ENCODE peak calls at places on chromosome 6, in eight cellular contexts. One of them, this sample, is unnamed.

GRCh38 chr6:136593748-136594490 is 43.7 kb upstream of the MAP7 start:
- DNase-seq in uterus: no peak
- DNase-seq in heart left ventricle: no peak
- DNase-seq in pancreas: no peak
- DNase-seq in HCT116: peak; percentile 16
- DNase-seq in NT2/D1: no peak
- DNase-seq in transverse colon: peak; percentile 17
- DNase-seq in lower lobe of right lung: no peak
- DNase-seq in this sample: no peak

GRCh38 chr6:1594495-1595200 is 15.1 kb upstream of the FOXC1 start:
- DNase-seq in NT2/D1: no peak
- DNase-seq in lower lobe of right lung: no peak
- DNase-seq in HCT116: no peak
- DNase-seq in uterus: no peak
- DNase-seq in transverse colon: no peak
- DNase-seq in heart left ventricle: no peak
- DNase-seq in pancreas: no peak
- DNase-seq in this sample: peak; percentile 70

GRCh38 chr6:35553309-35553708 is 40.6 kb upstream of the TULP1 start:
- DNase-seq in HCT116: no peak
- DNase-seq in uterus: no peak
- DNase-seq in NT2/D1: no peak
- DNase-seq in pancreas: no peak
- DNase-seq in heart left ventricle: no peak
- DNase-seq in transverse colon: no peak
- DNase-seq in lower lobe of right lung: no peak
- DNase-seq in this sample: peak; percentile 39

GRCh38 chr6:10425973-10426780 is 11.3 kb upstream of the TFAP2A start:
- DNase-seq in transverse colon: peak; percentile 38
- DNase-seq in heart left ventricle: peak; percentile 59
- DNase-seq in pancreas: peak; percentile 74
- DNase-seq in HCT116: no peak
- DNase-seq in lower lobe of right lung: peak; percentile 60
- DNase-seq in uterus: no peak
- DNase-seq in NT2/D1: no peak
- DNase-seq in this sample: no peak

GRCh38 chr6:127868338-127868737 is 32.5 kb downstream of the THEMIS start:
- DNase-seq in pancreas: no peak
- DNase-seq in HCT116: no peak
- DNase-seq in heart left ventricle: no peak
- DNase-seq in NT2/D1: no peak
- DNase-seq in uterus: no peak
- DNase-seq in lower lobe of right lung: no peak
- DNase-seq in transverse colon: no peak
- DNase-seq in this sample: no peak

GRCh38 chr6:107712523-107713213 is 111.4 kb downstream of the SCML4 start:
- DNase-seq in HCT116: no peak
- DNase-seq in transverse colon: no peak
- DNase-seq in uterus: peak; percentile 41
- DNase-seq in NT2/D1: no peak
- DNase-seq in heart left ventricle: no peak
- DNase-seq in lower lobe of right lung: no peak
- DNase-seq in pancreas: no peak
- DNase-seq in this sample: no peak

GRCh38 chr6:138372711-138373463 is 4.8 kb upstream of the SMIM28 start:
- DNase-seq in pancreas: no peak
- DNase-seq in NT2/D1: no peak
- DNase-seq in heart left ventricle: no peak
- DNase-seq in HCT116: no peak
- DNase-seq in lower lobe of right lung: no peak
- DNase-seq in transverse colon: no peak
- DNase-seq in uterus: no peak
- DNase-seq in this sample: no peak

GRCh38 chr6:37971263-37971662 is 151.7 kb downstream of the ZFAND3 start:
- DNase-seq in transverse colon: no peak
- DNase-seq in NT2/D1: no peak
- DNase-seq in uterus: no peak
- DNase-seq in pancreas: no peak
- DNase-seq in heart left ventricle: no peak
- DNase-seq in lower lobe of right lung: no peak
- DNase-seq in HCT116: no peak
- DNase-seq in this sample: no peak

GRCh38 chr6:82441047-82441770 is 77.6 kb downstream of the TPBG start:
- DNase-seq in transverse colon: no peak
- DNase-seq in HCT116: no peak
- DNase-seq in pancreas: no peak
- DNase-seq in heart left ventricle: no peak
- DNase-seq in uterus: no peak
- DNase-seq in lower lobe of right lung: no peak
- DNase-seq in NT2/D1: no peak
- DNase-seq in this sample: no peak

GRCh38 chr6:169502445-169502844 is 199.4 kb downstream of the WDR27 start:
- DNase-seq in pancreas: no peak
- DNase-seq in lower lobe of right lung: no peak
- DNase-seq in transverse colon: no peak
- DNase-seq in heart left ventricle: no peak
- DNase-seq in uterus: no peak
- DNase-seq in NT2/D1: no peak
- DNase-seq in HCT116: no peak
- DNase-seq in this sample: no peak

GRCh38 chr6:132333639-132334516 is 67.4 kb downstream of the MOXD1 start:
- DNase-seq in HCT116: peak; percentile 68
- DNase-seq in lower lobe of right lung: no peak
- DNase-seq in NT2/D1: peak; percentile 6
- DNase-seq in heart left ventricle: no peak
- DNase-seq in uterus: no peak
- DNase-seq in pancreas: peak; percentile 52
- DNase-seq in transverse colon: peak; percentile 15
- DNase-seq in this sample: no peak

GRCh38 chr6:35745480-35745879 is 8.6 kb downstream of the ARMC12 start:
- DNase-seq in HCT116: no peak
- DNase-seq in NT2/D1: no peak
- DNase-seq in uterus: no peak
- DNase-seq in pancreas: no peak
- DNase-seq in lower lobe of right lung: no peak
- DNase-seq in transverse colon: no peak
- DNase-seq in heart left ventricle: no peak
- DNase-seq in this sample: no peak

GRCh38 chr6:34531580-34532201 is 24.4 kb downstream of the SPDEF start:
- DNase-seq in uterus: peak; percentile 67
- DNase-seq in lower lobe of right lung: no peak
- DNase-seq in heart left ventricle: peak; percentile 74
- DNase-seq in transverse colon: no peak
- DNase-seq in HCT116: peak; percentile 19
- DNase-seq in NT2/D1: no peak
- DNase-seq in pancreas: peak; percentile 55
- DNase-seq in this sample: peak; percentile 84

GRCh38 chr6:107515955-107516354 is 26.0 kb downstream of the SOBP start:
- DNase-seq in uterus: no peak
- DNase-seq in lower lobe of right lung: no peak
- DNase-seq in transverse colon: no peak
- DNase-seq in NT2/D1: no peak
- DNase-seq in heart left ventricle: no peak
- DNase-seq in HCT116: no peak
- DNase-seq in pancreas: no peak
- DNase-seq in this sample: no peak

GRCh38 chr6:156691018-156691417 is 86.2 kb upstream of the ARID1B start:
- DNase-seq in transverse colon: no peak
- DNase-seq in uterus: no peak
- DNase-seq in HCT116: no peak
- DNase-seq in NT2/D1: no peak
- DNase-seq in lower lobe of right lung: no peak
- DNase-seq in pancreas: no peak
- DNase-seq in heart left ventricle: no peak
- DNase-seq in this sample: no peak

GRCh38 chr6:131182991-131183425 is 47.7 kb downstream of the AKAP7 start:
- DNase-seq in heart left ventricle: no peak
- DNase-seq in pancreas: no peak
- DNase-seq in transverse colon: no peak
- DNase-seq in lower lobe of right lung: no peak
- DNase-seq in NT2/D1: peak; percentile 27
- DNase-seq in uterus: no peak
- DNase-seq in HCT116: no peak
- DNase-seq in this sample: no peak

GRCh38 chr6:159761135-159761872 is 541 bp upstream of the ACAT2 start:
- DNase-seq in uterus: peak; percentile 42
- DNase-seq in pancreas: peak; percentile 57
- DNase-seq in NT2/D1: no peak
- DNase-seq in transverse colon: peak; percentile 31
- DNase-seq in heart left ventricle: peak; percentile 71
- DNase-seq in HCT116: no peak
- DNase-seq in lower lobe of right lung: peak; percentile 53
- DNase-seq in this sample: peak; percentile 89

GRCh38 chr6:36967301-36967700 is 12.8 kb downstream of the PI16 start:
- DNase-seq in uterus: no peak
- DNase-seq in transverse colon: no peak
- DNase-seq in pancreas: no peak
- DNase-seq in lower lobe of right lung: no peak
- DNase-seq in HCT116: no peak
- DNase-seq in heart left ventricle: no peak
- DNase-seq in NT2/D1: no peak
- DNase-seq in this sample: peak; percentile 41
- H3K4me1 ChIP-seq in uterus: no peaks in the 10 kb centered on the region
- H3K4me1 ChIP-seq in transverse colon: no peaks in the 10 kb centered on the region
- H3K4me1 ChIP-seq in pancreas: peaks cover 8% of the 10 kb centered on the region
- H3K4me1 ChIP-seq in lower lobe of right lung: peaks cover 17% of the 10 kb centered on the region
- H3K4me1 ChIP-seq in HCT116: peaks cover 3% of the 10 kb centered on the region
- H3K4me1 ChIP-seq in heart left ventricle: peaks cover 75% of the 10 kb centered on the region
- H3K4me1 ChIP-seq in NT2/D1: peaks cover 8% of the 10 kb centered on the region
- H3K4me1 ChIP-seq in this sample: peaks cover 27% of the 10 kb centered on the region

DNA sequence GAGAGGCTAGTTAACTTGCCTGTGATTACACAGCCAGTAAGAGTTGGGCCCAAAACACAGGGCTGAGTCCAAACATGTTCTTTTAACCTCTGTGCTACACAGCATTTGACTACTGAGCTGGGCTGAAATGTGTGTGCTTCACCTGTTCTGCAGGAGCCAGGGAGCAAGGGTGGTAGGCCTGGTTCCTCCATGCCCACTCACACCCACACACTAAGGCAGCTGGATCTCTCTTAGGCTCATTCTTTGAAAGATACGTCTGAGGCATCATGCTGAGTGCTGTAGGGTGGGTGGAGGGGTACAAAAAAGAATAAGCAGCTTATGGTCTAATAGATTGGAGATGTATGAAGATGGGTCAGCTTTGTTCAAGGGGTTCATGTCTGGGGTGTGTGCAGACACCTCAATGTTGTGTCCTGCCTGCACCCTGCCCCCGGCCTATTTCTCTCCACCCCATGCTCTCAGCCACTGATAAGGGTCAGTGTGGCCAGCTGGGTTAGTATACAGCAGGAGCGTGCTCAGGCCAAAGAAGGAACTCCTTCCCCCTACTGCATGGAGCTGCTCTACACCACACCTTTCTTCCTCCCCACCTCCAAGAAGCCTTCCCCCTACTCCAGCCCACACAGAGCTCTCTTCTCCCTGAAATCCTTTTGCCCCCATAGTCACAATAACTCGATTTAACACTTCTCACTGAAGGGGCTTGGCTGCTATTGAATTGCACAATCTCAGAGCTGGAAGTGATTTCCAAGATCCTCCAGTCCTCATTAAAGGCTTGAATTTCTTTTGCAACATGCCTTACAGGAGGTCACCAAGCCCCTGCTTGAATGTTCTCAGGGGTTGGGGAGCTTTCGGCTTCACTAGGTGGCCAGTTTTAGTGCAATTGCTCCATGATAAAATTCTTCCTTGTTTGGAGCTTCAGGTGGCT is 3.4 kb downstream of the PPP2R5D start:
- DNase-seq in NT2/D1: no peak
- DNase-seq in HCT116: no peak
- DNase-seq in heart left ventricle: no peak
- DNase-seq in pancreas: no peak
- DNase-seq in lower lobe of right lung: no peak
- DNase-seq in transverse colon: no peak
- DNase-seq in uterus: no peak
- DNase-seq in this sample: no peak
- H3K4me1 ChIP-seq in NT2/D1: peaks cover 5% of the 10 kb centered on the region
- H3K4me1 ChIP-seq in HCT116: peaks cover 6% of the 10 kb centered on the region
- H3K4me1 ChIP-seq in heart left ventricle: peaks cover 48% of the 10 kb centered on the region
- H3K4me1 ChIP-seq in pancreas: peaks cover 7% of the 10 kb centered on the region
- H3K4me1 ChIP-seq in lower lobe of right lung: peaks cover 41% of the 10 kb centered on the region
- H3K4me1 ChIP-seq in transverse colon: peaks cover 19% of the 10 kb centered on the region
- H3K4me1 ChIP-seq in uterus: no peaks in the 10 kb centered on the region
- H3K4me1 ChIP-seq in this sample: peaks cover 35% of the 10 kb centered on the region

GRCh38 chr6:6712979-6713514 is 124.5 kb downstream of the LY86 start:
- DNase-seq in uterus: no peak
- DNase-seq in heart left ventricle: no peak
- DNase-seq in NT2/D1: no peak
- DNase-seq in transverse colon: no peak
- DNase-seq in HCT116: no peak
- DNase-seq in lower lobe of right lung: peak; percentile 63
- DNase-seq in pancreas: no peak
- DNase-seq in this sample: peak; percentile 85

GRCh38 chr6:6711832-6712231 is 123.3 kb downstream of the LY86 start:
- DNase-seq in heart left ventricle: peak; percentile 57
- DNase-seq in uterus: no peak
- DNase-seq in pancreas: no peak
- DNase-seq in NT2/D1: no peak
- DNase-seq in transverse colon: no peak
- DNase-seq in lower lobe of right lung: peak; percentile 61
- DNase-seq in HCT116: no peak
- DNase-seq in this sample: peak; percentile 79

GRCh38 chr6:6707143-6707542 is 118.6 kb downstream of the LY86 start:
- DNase-seq in transverse colon: no peak
- DNase-seq in heart left ventricle: no peak
- DNase-seq in pancreas: no peak
- DNase-seq in lower lobe of right lung: peak; percentile 62
- DNase-seq in HCT116: no peak
- DNase-seq in NT2/D1: no peak
- DNase-seq in uterus: no peak
- DNase-seq in this sample: no peak

GRCh38 chr6:6712258-6712978 is 123.9 kb downstream of the LY86 start:
- DNase-seq in HCT116: peak; percentile 38
- DNase-seq in lower lobe of right lung: peak; percentile 64
- DNase-seq in NT2/D1: no peak
- DNase-seq in transverse colon: peak; percentile 51
- DNase-seq in pancreas: no peak
- DNase-seq in uterus: no peak
- DNase-seq in heart left ventricle: no peak
- DNase-seq in this sample: no peak

GRCh38 chr6:6709106-6709505 is 120.6 kb downstream of the LY86 start:
- DNase-seq in HCT116: no peak
- DNase-seq in lower lobe of right lung: no peak
- DNase-seq in pancreas: no peak
- DNase-seq in heart left ventricle: no peak
- DNase-seq in uterus: no peak
- DNase-seq in NT2/D1: no peak
- DNase-seq in transverse colon: no peak
- DNase-seq in this sample: no peak
- H3K4me1 ChIP-seq in HCT116: peaks cover 7% of the 10 kb centered on the region
- H3K4me1 ChIP-seq in lower lobe of right lung: peaks cover 23% of the 10 kb centered on the region
- H3K4me1 ChIP-seq in pancreas: peaks cover 6% of the 10 kb centered on the region
- H3K4me1 ChIP-seq in heart left ventricle: peaks cover 19% of the 10 kb centered on the region
- H3K4me1 ChIP-seq in uterus: no peaks in the 10 kb centered on the region
- H3K4me1 ChIP-seq in NT2/D1: peaks cover 6% of the 10 kb centered on the region
- H3K4me1 ChIP-seq in transverse colon: peaks cover 10% of the 10 kb centered on the region
- H3K4me1 ChIP-seq in this sample: peaks cover 41% of the 10 kb centered on the region

GRCh38 chr6:25692472-25692871 is 40.5 kb downstream of the SCGN start:
- DNase-seq in transverse colon: no peak
- DNase-seq in heart left ventricle: no peak
- DNase-seq in NT2/D1: peak; percentile 22
- DNase-seq in uterus: no peak
- DNase-seq in pancreas: no peak
- DNase-seq in HCT116: no peak
- DNase-seq in lower lobe of right lung: no peak
- DNase-seq in this sample: no peak
- H3K4me1 ChIP-seq in transverse colon: no peaks in the 10 kb centered on the region
- H3K4me1 ChIP-seq in heart left ventricle: no peaks in the 10 kb centered on the region
- H3K4me1 ChIP-seq in NT2/D1: no peaks in the 10 kb centered on the region
- H3K4me1 ChIP-seq in uterus: no peaks in the 10 kb centered on the region
- H3K4me1 ChIP-seq in pancreas: peaks cover 4% of the 10 kb centered on the region
- H3K4me1 ChIP-seq in HCT116: no peaks in the 10 kb centered on the region
- H3K4me1 ChIP-seq in lower lobe of right lung: no peaks in the 10 kb centered on the region
- H3K4me1 ChIP-seq in this sample: no peaks in the 10 kb centered on the region